ENCODE peak calls at places on chromosomes 6 and 20, in seven cellular contexts. L is NCI-H345; D is activated CD8-positive, alpha-beta memory T cell treated with anti-CD3 and anti-CD28 coated beads for 4 hours; S is left ventricle myocardium inferior; F is activated T-cell treated with anti-CD3 and anti-CD28 coated beads for 1 hour; P is head of caudate nucleus; T is GM12865. B is an unnamed sample.

GRCh38 chr6:168157272-168158007 is 78.4 kb upstream of the FRMD1 start:
- DNase-seq in L (peak; percentile 66), D (no peak), S (no peak), F (no peak), P (no peak), T (no peak), B (no peak)

GRCh38 chr20:49916146-49917002 is 1.0 kb upstream of the SPATA2 start:
- DNase-seq in L (peak; percentile 57), D (no peak), S (no peak), F (no peak), P (no peak), T (peak; percentile 82), B (no peak)

GRCh38 chr6:148307400-148307799 is 35.2 kb upstream of the SASH1 start:
- DNase-seq in L (no peak), D (no peak), S (no peak), F (no peak), P (no peak), T (no peak), B (no peak)

GRCh38 chr6:135644394-135644793 is 146.9 kb upstream of the AHI1 start:
- DNase-seq in L (no peak), D (no peak), S (no peak), F (no peak), P (no peak), T (no peak), B (no peak)

GRCh38 chr6:2147737-2148448 is 97.5 kb downstream of the GMDS start:
- DNase-seq in L (no peak), D (no peak), S (no peak), F (no peak), P (no peak), T (no peak), B (no peak)

GRCh38 chr6:9875605-9876353 is 539.1 kb downstream of the TFAP2A start:
- DNase-seq in L (no peak), D (no peak), S (no peak), F (no peak), P (no peak), T (no peak), B (no peak)

GRCh38 chr6:42904467-42904866 is 11.4 kb upstream of the PTCRA start:
- DNase-seq in L (no peak), D (no peak), S (no peak), F (no peak), P (no peak), T (no peak), B (no peak)

GRCh38 chr6:36116066-36116465 is 14.2 kb upstream of the MAPK13 start:
- DNase-seq in L (no peak), D (no peak), S (no peak), F (no peak), P (no peak), T (no peak), B (no peak)

GRCh38 chr6:17971128-17972073 is 16.0 kb downstream of the KIF13A start:
- DNase-seq in L (no peak), D (no peak), S (no peak), F (no peak), P (no peak), T (no peak), B (no peak)

GRCh38 chr20:6579417-6579816 is 188.1 kb upstream of the BMP2 start:
- DNase-seq in L (no peak), D (no peak), S (no peak), F (no peak), P (no peak), T (no peak), B (no peak)

GRCh38 chr20:51400051-51400926 is 142.2 kb downstream of the NFATC2 start:
- DNase-seq in L (no peak), D (peak; percentile 43), S (no peak), F (peak; percentile 42), P (no peak), T (peak; percentile 93), B (no peak)

GRCh38 chr6:134267917-134268361 is 50.0 kb downstream of the SGK1 start:
- DNase-seq in L (peak; percentile 92), D (no peak), S (no peak), F (no peak), P (peak; percentile 57), T (no peak), B (peak; percentile 61)

GRCh38 chr6:136371117-136371696 is 81.6 kb upstream of the BCLAF1 start:
- DNase-seq in L (no peak), D (no peak), S (no peak), F (no peak), P (no peak), T (no peak), B (no peak)

GRCh38 chr6:70886661-70887060 is 70.2 kb downstream of the B3GAT2 start:
- DNase-seq in L (no peak), D (no peak), S (no peak), F (no peak), P (no peak), T (no peak), B (no peak)

GRCh38 chr20:60749804-60750602 is 502.1 kb upstream of the CDH4 start:
- DNase-seq in L (no peak), D (no peak), S (no peak), F (no peak), P (no peak), T (no peak), B (no peak)

GRCh38 chr6:106626485-106626884 is 2.8 kb downstream of the RTN4IP1 start:
- DNase-seq in L (no peak), D (no peak), S (no peak), F (no peak), P (no peak), T (peak; percentile 45), B (no peak)

GRCh38 chr6:98769546-98769945 is 64.8 kb upstream of the POU3F2 start:
- DNase-seq in L (peak; percentile 9), D (no peak), S (no peak), F (no peak), P (peak; percentile 45), T (peak; percentile 56), B (no peak)

GRCh38 chr6:41562633-41562975 is 16.4 kb downstream of the FOXP4 start:
- DNase-seq in L (no peak), D (no peak), S (no peak), F (no peak), P (no peak), T (no peak), B (no peak)

GRCh38 chr6:34065470-34066283 is 80.2 kb downstream of the GRM4 start:
- DNase-seq in L (no peak), D (no peak), S (peak; percentile 48), F (no peak), P (no peak), T (no peak), B (no peak)

GRCh38 chr20:11387189-11387754 is 530.4 kb upstream of the BTBD3 start:
- DNase-seq in L (no peak), D (no peak), S (no peak), F (no peak), P (no peak), T (no peak), B (no peak)

GRCh38 chr6:38239719-38240451 is 399.8 kb downstream of the BTBD9 start:
- DNase-seq in L (peak; percentile 46), D (no peak), S (no peak), F (no peak), P (no peak), T (peak; percentile 4), B (no peak)

B was measured in substantia nigra.